ENCODE peak calls at places on chromosomes 7 and 10, in six cellular contexts. M is GM12878, A is mammary epithelial cell, N is psoas muscle, D is DND-41, W is osteoblast. T is an unnamed sample.

GRCh38 chr7:18499407-18500197 is 4.1 kb downstream of the HDAC9 start:
- DNase-seq in W (no peak), N (peak; percentile 58), M (no peak), D (no peak), A (no peak), T (peak; percentile 59)

GRCh38 chr7:10299384-10299783 is 674.3 kb upstream of the PHF14 start:
- DNase-seq in N (no peak), A (no peak), M (no peak), W (no peak), D (no peak), T (no peak)

GRCh38 chr7:1692500-1693418 is 22.7 kb downstream of the ELFN1 start:
- DNase-seq in A (no peak), M (no peak), W (no peak), D (no peak), N (peak; percentile 16), T (no peak)

GRCh38 chr10:124265776-124266467 is 152.8 kb downstream of the OAT start:
- DNase-seq in A (no peak), D (no peak), M (no peak), N (peak; percentile 19), W (peak; percentile 42), T (no peak)

GRCh38 chr10:123651421-123652047 is 14.6 kb upstream of the GPR26 start:
- DNase-seq in A (no peak), M (no peak), D (no peak), N (no peak), W (peak; percentile 59), T (no peak)

GRCh38 chr10:24894309-24894708 is 58.1 kb downstream of the PRTFDC1 start:
- DNase-seq in A (no peak), M (no peak), D (no peak), N (no peak), W (peak; percentile 86), T (peak; percentile 64)

GRCh38 chr10:13839430-13839986 is 252.7 kb downstream of the PRPF18 start:
- DNase-seq in D (no peak), N (peak; percentile 67), A (peak; percentile 62), W (peak; percentile 89), M (no peak), T (peak; percentile 82)

GRCh38 chr10:46028584-46029570 is 1.5 kb downstream of the NCOA4 start:
- DNase-seq in M (no peak), D (peak; percentile 53), N (no peak), W (peak; percentile 75), A (peak; percentile 66), T (peak; percentile 33)

GRCh38 chr10:43208147-43209063 is 58.5 kb downstream of the RASGEF1A start:
- DNase-seq in N (peak; percentile 35), A (no peak), M (no peak), W (peak; percentile 65), D (no peak), T (no peak)

DNA sequence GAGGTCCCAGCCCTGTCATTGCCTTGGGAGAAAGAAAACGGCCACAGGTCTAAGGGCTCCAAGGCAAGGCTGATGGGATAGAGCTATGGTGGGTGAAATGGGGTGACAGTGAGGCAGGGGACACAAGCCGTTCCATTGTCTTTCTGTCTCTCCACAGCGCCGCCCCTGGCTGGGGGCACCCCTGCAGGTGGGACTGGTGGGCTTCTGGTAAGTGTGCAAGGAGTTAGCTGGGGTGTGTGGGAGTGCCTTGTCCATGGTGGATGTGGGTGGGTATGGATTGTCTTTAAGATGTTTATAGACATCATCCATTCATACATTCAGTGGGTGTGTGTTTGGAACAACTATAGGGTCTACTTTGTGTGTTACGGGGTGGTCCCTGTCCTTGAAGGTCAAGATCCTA is 7.5 kb downstream of the SFXN3 start:
- DNase-seq in M (no peak), A (no peak), D (no peak), N (no peak), W (no peak), T (no peak)
- H3K27me3 ChIP-seq in M (no peaks in the 10 kb centered on the region), A (no peaks in the 10 kb centered on the region), D (no peaks in the 10 kb centered on the region), N (no peaks in the 10 kb centered on the region), W (no peaks in the 10 kb centered on the region), T (no peaks in the 10 kb centered on the region)

GRCh38 chr7:152553671-152554317 is 118.0 kb upstream of the KMT2C start:
- DNase-seq in W (no peak), D (no peak), N (no peak), A (no peak), M (no peak), T (no peak)
- H3K4me3 ChIP-seq in W (no peak overlapping the region), D (no peak overlapping the region), N (no peak overlapping the region), A (no peak overlapping the region), M (no peak overlapping the region), T (no peak overlapping the region)

GRCh38 chr7:155489158-155489840 is 31.4 kb downstream of the EN2 start:
- DNase-seq in D (no peak), N (no peak), A (no peak), W (no peak), M (no peak), T (no peak)
- H3K27me3 ChIP-seq in D (peaks cover 3% of the 10 kb centered on the region), N (peaks cover 67% of the 10 kb centered on the region), A (no peaks in the 10 kb centered on the region), W (no peaks in the 10 kb centered on the region), M (no peaks in the 10 kb centered on the region), T (no peaks in the 10 kb centered on the region)

GRCh38 chr7:32879460-32879859 is 12.1 kb downstream of the KBTBD2 start:
- DNase-seq in A (peak; percentile 13), D (no peak), W (peak; percentile 25), M (no peak), N (no peak), T (no peak)
- H3K4me3 ChIP-seq in A (no peak overlapping the region), D (no peak overlapping the region), W (no peak overlapping the region), M (no peak overlapping the region), N (peak overlapping the region; percentile 49), T (no peak overlapping the region)

GRCh38 chr7:159141159-159141558 is 3.5 kb downstream of the VIPR2 start:
- DNase-seq in A (no peak), M (no peak), D (no peak), W (no peak), N (peak; percentile 15), T (no peak)
- H3K27me3 ChIP-seq in A (peaks cover 15% of the 10 kb centered on the region), M (no peaks in the 10 kb centered on the region), D (no peaks in the 10 kb centered on the region), W (peaks cover 17% of the 10 kb centered on the region), N (peaks cover 25% of the 10 kb centered on the region), T (peaks cover 21% of the 10 kb centered on the region)

GRCh38 chr7:41943098-41943577 is 240.2 kb upstream of the INHBA start:
- DNase-seq in N (peak; percentile 88), W (peak; percentile 90), A (peak; percentile 63), M (peak; percentile 39), D (peak; percentile 77), T (peak; percentile 78)
- H3K4me3 ChIP-seq in N (no peak overlapping the region), W (peak overlapping the region; percentile 67), A (no peak overlapping the region), M (no peak overlapping the region), D (no peak overlapping the region), T (peak overlapping the region; percentile 30)

GRCh38 chr10:128165536-128165935 is 39.3 kb upstream of the MKI67 start:
- DNase-seq in N (no peak), A (no peak), M (no peak), D (no peak), W (no peak), T (no peak)
- H3K27me3 ChIP-seq in N (peaks cover 2% of the 10 kb centered on the region), A (peaks cover 2% of the 10 kb centered on the region), M (no peaks in the 10 kb centered on the region), D (no peaks in the 10 kb centered on the region), W (peaks cover 1% of the 10 kb centered on the region), T (no peaks in the 10 kb centered on the region)

GRCh38 chr10:119135517-119135890 is 30.0 kb downstream of the SFXN4 start:
- DNase-seq in M (no peak), N (no peak), W (no peak), A (no peak), D (no peak), T (no peak)
- H3K4me3 ChIP-seq in M (no peak overlapping the region), N (no peak overlapping the region), W (peak overlapping the region; percentile 1), A (no peak overlapping the region), D (no peak overlapping the region), T (no peak overlapping the region)